ENCODE peak calls at places on chromosomes 11 and 22, in six cellular contexts. C is AG10803, A is GM13976, X is tibial artery, E is mammary epithelial cell, W is endothelial cell. D is an unnamed sample.

GRCh38 chr11:128054323-128054910 is 532.9 kb downstream of the ETS1 start:
- DNase-seq in C (peak), A (no peak), X (no peak), E (peak), W (no peak), D (no peak)

GRCh38 chr11:73752216-73752867 is 8.5 kb downstream of the RAB6A start:
- DNase-seq in C (no peak), A (no peak), X (no peak), E (peak), W (no peak), D (no peak)

GRCh38 chr11:1573847-1574255 is 1.8 kb upstream of the DUSP8 start:
- DNase-seq in C (no peak), A (peak), X (no peak), E (peak), W (peak), D (no peak)

GRCh38 chr22:45917146-45917545 is 59.8 kb downstream of the WNT7B start:
- DNase-seq in C (no peak), A (no peak), X (no peak), E (no peak), W (no peak), D (no peak)

GRCh38 chr11:106076421-106076922 is 675 bp downstream of the KBTBD3 start:
- DNase-seq in C (no peak), A (no peak), X (peak), E (no peak), W (no peak), D (no peak)

GRCh38 chr22:45903355-45904149 is 73.4 kb downstream of the WNT7B start:
- DNase-seq in C (peak), A (no peak), X (no peak), E (peak), W (no peak), D (no peak)

GRCh38 chr11:111206472-111206871 is 39.1 kb upstream of the POU2AF2 start:
- DNase-seq in C (peak), A (no peak), X (no peak), E (peak), W (no peak), D (no peak)

GRCh38 chr11:60964801-60965200 is 6.7 kb upstream of the CD6 start:
- DNase-seq in C (no peak), A (no peak), X (no peak), E (no peak), W (no peak), D (no peak)

GRCh38 chr11:115860246-115860645 is 356.0 kb upstream of the CADM1 start:
- DNase-seq in C (no peak), A (no peak), X (no peak), E (no peak), W (no peak), D (no peak)

GRCh38 chr11:47483408-47483807 is 34.5 kb upstream of the RAPSN start:
- DNase-seq in C (no peak), A (no peak), X (no peak), E (no peak), W (no peak), D (no peak)

GRCh38 chr11:122309262-122309925 is 193.4 kb upstream of the BLID start:
- DNase-seq in C (no peak), A (no peak), X (no peak), E (no peak), W (no peak), D (no peak)

GRCh38 chr22:35642305-35642741 is 5.9 kb upstream of the APOL6 start:
- DNase-seq in C (peak), A (no peak), X (no peak), E (no peak), W (no peak), D (no peak)

GRCh38 chr22:49925525-49926128 is 7.2 kb downstream of the CRELD2 start:
- DNase-seq in C (no peak), A (peak), X (no peak), E (no peak), W (no peak), D (peak)

GRCh38 chr11:133149698-133150097 is 382.6 kb downstream of the OPCML start:
- DNase-seq in C (no peak), A (no peak), X (no peak), E (no peak), W (no peak), D (no peak)

GRCh38 chr22:44395116-44396005 is 82.6 kb upstream of the SHISAL1 start:
- DNase-seq in C (no peak), A (no peak), X (peak), E (no peak), W (no peak), D (no peak)

GRCh38 chr11:11155962-11156815 is 196.9 kb downstream of the CSNK2A3 start:
- DNase-seq in C (no peak), A (peak), X (no peak), E (no peak), W (peak), D (peak)

DNA sequence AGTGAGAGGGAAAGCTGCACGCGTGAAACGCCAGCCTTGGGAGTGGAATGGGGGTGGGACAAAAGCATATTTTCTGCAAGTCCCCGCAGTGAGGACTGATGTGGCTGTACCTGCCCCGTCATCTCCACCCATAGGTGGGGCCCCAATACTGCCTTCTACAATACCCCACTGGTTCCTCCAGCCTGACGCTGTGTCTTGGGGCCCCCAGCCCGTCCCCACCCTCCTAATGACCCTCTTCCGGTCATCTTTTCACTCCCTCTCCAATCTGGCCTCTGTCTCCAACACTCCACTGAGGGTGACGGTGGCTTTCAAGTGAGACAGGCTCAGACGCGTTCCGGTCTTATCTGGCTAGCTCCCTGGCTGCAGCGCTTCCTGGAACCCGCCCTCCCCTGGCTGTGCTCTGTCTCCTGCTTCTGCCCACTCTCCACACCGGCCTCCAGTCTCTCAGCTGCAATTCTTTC is 104.2 kb downstream of the MICAL3 start:
- DNase-seq in C (no peak), A (no peak), X (no peak), E (peak), W (peak), D (no peak)
- TF ChIP-seq CTCF in C (no peak), A (no peak), X (no peak), E (peak), W (no peak), D (no peak)

GRCh38 chr11:125429807-125430678 is 66.0 kb downstream of the FEZ1 start:
- DNase-seq in C (no peak), A (no peak), X (no peak), E (no peak), W (no peak), D (no peak)

GRCh38 chr11:125429174-125429707 is 66.8 kb downstream of the FEZ1 start:
- DNase-seq in C (peak), A (peak), X (no peak), E (peak), W (peak), D (peak)

GRCh38 chr11:125431009-125431408 is 65.1 kb downstream of the FEZ1 start:
- DNase-seq in C (no peak), A (no peak), X (no peak), E (no peak), W (no peak), D (no peak)

GRCh38 chr11:125426818-125427528 is 69.1 kb downstream of the FEZ1 start:
- DNase-seq in C (no peak), A (no peak), X (no peak), E (no peak), W (no peak), D (no peak)

DNA sequence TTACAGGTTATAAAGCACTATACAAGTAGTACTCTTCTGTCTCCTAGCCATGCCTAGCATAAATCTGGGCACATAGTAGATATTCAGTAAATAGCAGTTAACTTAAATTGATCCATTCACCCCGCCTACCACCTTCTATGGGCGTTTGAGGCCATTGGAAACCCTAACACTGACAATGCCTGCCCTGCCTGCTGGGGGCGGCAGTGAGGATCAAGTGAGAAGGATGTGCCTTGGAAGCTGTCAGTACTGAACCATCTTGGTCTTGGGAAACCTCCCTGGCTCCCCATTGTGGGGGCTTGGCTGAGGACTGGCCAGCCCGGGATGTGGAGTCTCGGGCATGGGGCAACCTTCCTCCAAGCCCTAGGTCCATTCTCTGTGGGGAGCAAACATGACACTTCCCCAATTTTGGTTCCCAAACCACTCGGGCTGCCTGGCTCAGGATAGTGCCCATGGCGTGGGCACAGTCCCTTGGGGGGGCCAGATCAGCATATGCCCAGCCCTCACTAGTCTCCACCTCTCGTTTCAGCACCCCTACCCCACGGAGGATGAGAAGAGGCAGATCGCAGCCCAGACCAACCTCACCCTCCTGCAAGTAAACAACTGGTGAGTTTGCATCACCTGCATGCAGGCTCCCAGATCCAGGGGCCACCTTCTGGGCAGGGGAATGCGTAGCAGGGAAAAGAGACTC is 67.4 kb downstream of the FEZ1 start:
- DNase-seq in C (no peak), A (no peak), X (no peak), E (no peak), W (no peak), D (no peak)
- TF ChIP-seq CTCF in C (no peak), A (no peak), X (no peak), E (peak), W (no peak), D (no peak)

GRCh38 chr11:118485273-118485672 is 42.0 kb upstream of the TTC36 start:
- DNase-seq in C (no peak), A (no peak), X (no peak), E (no peak), W (no peak), D (no peak)
- TF ChIP-seq CTCF in C (peak), A (no peak), X (no peak), E (peak), W (peak), D (no peak)

GRCh38 chr11:15714641-15715399 is 600.1 kb downstream of the INSC start:
- DNase-seq in C (no peak), A (no peak), X (no peak), E (no peak), W (no peak), D (no peak)
- TF ChIP-seq CTCF in C (no peak), A (no peak), X (no peak), E (no peak), W (no peak), D (no peak)

DNA sequence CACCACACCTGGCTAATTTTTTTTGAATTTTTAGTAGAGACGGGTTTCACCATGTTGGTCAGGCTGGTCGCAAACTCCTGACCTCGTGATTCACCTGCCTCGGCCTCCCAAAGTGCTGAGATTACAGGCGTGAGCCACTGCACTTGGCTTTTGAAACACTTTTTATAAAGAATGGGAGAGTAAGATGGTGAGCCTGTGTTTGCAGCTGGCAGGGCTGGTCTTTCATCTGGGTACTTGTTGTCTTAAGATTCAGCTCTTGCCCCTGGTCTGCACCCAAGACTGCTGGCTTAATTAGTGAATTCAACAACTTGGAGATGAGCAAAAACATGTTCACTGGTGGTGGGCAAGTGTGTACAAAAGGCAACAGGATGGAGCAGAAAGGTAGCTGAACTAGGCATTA is 4.0 kb downstream of the TSPAN18 start:
- DNase-seq in C (no peak), A (no peak), X (no peak), E (no peak), W (no peak), D (no peak)
- TF ChIP-seq CTCF in C (no peak), A (no peak), X (no peak), E (no peak), W (no peak), D (no peak)

GRCh38 chr22:24232725-24233124 is 12.2 kb downstream of the GGT5 start:
- DNase-seq in C (no peak), A (no peak), X (no peak), E (no peak), W (no peak), D (no peak)

GRCh38 chr22:24232124-24232523 is 12.8 kb downstream of the GGT5 start:
- DNase-seq in C (no peak), A (peak), X (no peak), E (no peak), W (no peak), D (no peak)

GRCh38 chr22:24231706-24232105 is 13.2 kb downstream of the GGT5 start:
- DNase-seq in C (no peak), A (no peak), X (no peak), E (no peak), W (no peak), D (no peak)

GRCh38 chr22:24233235-24233634 is 11.6 kb downstream of the GGT5 start:
- DNase-seq in C (no peak), A (no peak), X (no peak), E (no peak), W (no peak), D (no peak)

GRCh38 chr22:24230911-24231656 is 13.8 kb downstream of the GGT5 start:
- DNase-seq in C (no peak), A (peak), X (peak), E (no peak), W (peak), D (peak)
- TF ChIP-seq CTCF in C (peak), A (peak), X (no peak), E (peak), W (peak), D (peak)

GRCh38 chr22:37930270-37930951 is 23.0 kb downstream of the C22orf23 start:
- DNase-seq in C (peak), A (peak), X (no peak), E (no peak), W (no peak), D (peak)
- TF ChIP-seq CTCF in C (peak), A (no peak), X (no peak), E (peak), W (peak), D (peak)

DNA sequence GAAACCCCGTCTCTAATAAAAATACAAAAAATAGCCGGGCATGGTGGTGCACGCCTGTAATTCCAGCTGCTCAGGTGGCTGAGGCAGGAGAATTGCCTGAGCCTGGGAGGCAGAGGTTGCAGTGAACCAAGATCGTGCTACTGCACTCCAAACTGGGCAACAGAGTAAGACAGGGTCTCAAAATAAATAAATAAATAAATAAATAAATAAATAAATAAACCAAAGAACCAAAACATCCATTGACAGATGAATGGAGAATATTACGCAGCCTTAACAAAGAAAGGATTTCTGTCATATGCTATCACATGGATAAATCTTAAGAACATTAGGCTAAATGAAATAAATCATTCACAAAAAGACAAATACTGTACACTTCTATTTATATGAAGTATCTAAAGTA is 11.1 kb upstream of the CSTF3 start:
- DNase-seq in C (no peak), A (no peak), X (no peak), E (no peak), W (no peak), D (no peak)
- TF ChIP-seq CTCF in C (no peak), A (no peak), X (no peak), E (no peak), W (no peak), D (no peak)